ENCODE peak calls at places on chromosomes 5 and 9, in six cellular contexts. D is ovary; Q is suprapubic skin; B is hepatocyte; Y is CD8-positive, alpha-beta T cell; Z is colonic mucosa. C is an unnamed sample.

GRCh38 chr9:34185778-34186551 is 7.1 kb downstream of the UBAP1 start:
- DNase-seq in Z (no peak), D (peak), B (peak), Q (no peak), Y (no peak), C (no peak)

GRCh38 chr9:5869315-5870019 is 21.2 kb upstream of the MLANA start:
- DNase-seq in Y (no peak), B (no peak), D (no peak), Q (no peak), Z (no peak), C (no peak)

GRCh38 chr5:14016549-14016948 is 72.1 kb upstream of the DNAH5 start:
- DNase-seq in D (no peak), B (no peak), Z (no peak), Q (no peak), Y (no peak), C (no peak)

GRCh38 chr5:170791325-170791954 is 7.9 kb downstream of the GABRP start:
- DNase-seq in D (no peak), Z (peak), Y (no peak), B (peak), Q (no peak), C (no peak)

GRCh38 chr5:136810198-136810823 is 445.0 kb upstream of the TRPC7 start:
- DNase-seq in Q (no peak), Z (no peak), B (no peak), Y (no peak), D (no peak), C (no peak)

GRCh38 chr5:180090098-180090768 is 18.7 kb upstream of the RNF130 start:
- DNase-seq in B (peak), Y (peak), Z (peak), D (peak), Q (no peak), C (peak)

GRCh38 chr9:135978650-135979461 is 17.7 kb upstream of the UBAC1 start:
- DNase-seq in Z (no peak), B (no peak), Y (peak), D (no peak), Q (no peak), C (peak)

GRCh38 chr9:73180373-73180772 is 28.7 kb downstream of the ANXA1 start:
- DNase-seq in Y (no peak), Q (no peak), D (no peak), Z (no peak), B (peak), C (no peak)

GRCh38 chr5:119031905-119032304 is 39.0 kb upstream of the DMXL1 start:
- DNase-seq in Y (no peak), D (no peak), Z (no peak), B (no peak), Q (no peak), C (no peak)

GRCh38 chr9:36892279-36892678 is 141.8 kb downstream of the PAX5 start:
- DNase-seq in Y (no peak), Q (no peak), Z (no peak), D (no peak), B (no peak), C (no peak)

GRCh38 chr5:10424124-10424731 is 17.5 kb upstream of the ROPN1L start:
- DNase-seq in Y (no peak), Q (no peak), Z (no peak), B (peak), D (no peak), C (peak)

GRCh38 chr5:6495433-6496206 is 47.0 kb downstream of the UBE2QL1 start:
- DNase-seq in Y (no peak), B (no peak), Z (no peak), D (no peak), Q (no peak), C (no peak)

GRCh38 chr5:32713396-32714381 is 2.6 kb downstream of the NPR3 start:
- DNase-seq in Y (no peak), Z (no peak), D (no peak), B (peak), Q (no peak), C (no peak)

GRCh38 chr9:108761530-108762347 is 94.0 kb downstream of the ACTL7B start:
- DNase-seq in Z (peak), D (peak), Y (no peak), B (peak), Q (peak), C (no peak)

GRCh38 chr5:102547161-102547560 is 48.4 kb upstream of the SLCO6A1 start:
- DNase-seq in Z (no peak), Y (no peak), B (no peak), D (no peak), Q (no peak), C (no peak)

GRCh38 chr5:173472784-173473278 is 143.6 kb downstream of the BOD1 start:
- DNase-seq in Z (no peak), Q (no peak), D (no peak), Y (no peak), B (no peak), C (no peak)

GRCh38 chr5:56270568-56271392 is 37.6 kb upstream of the ANKRD55 start:
- DNase-seq in B (peak), D (peak), Y (peak), Z (peak), Q (peak), C (peak)

GRCh38 chr5:93243481-93243880 is 337.5 kb downstream of the NR2F1-AS1 start:
- DNase-seq in Q (no peak), Z (no peak), D (no peak), Y (no peak), B (no peak), C (no peak)

GRCh38 chr9:121781701-121782464 is 130.4 kb downstream of the DAB2IP start:
- DNase-seq in Y (no peak), B (peak), D (no peak), Q (no peak), Z (no peak), C (no peak)

GRCh38 chr9:135884328-135885035 is 22.9 kb downstream of the CAMSAP1 start:
- DNase-seq in Z (no peak), B (peak), D (no peak), Q (no peak), Y (no peak), C (no peak)

GRCh38 chr9:87195306-87195705 is 248.0 kb upstream of the GAS1 start:
- DNase-seq in Z (no peak), D (no peak), B (no peak), Q (no peak), Y (no peak), C (no peak)

GRCh38 chr5:172740483-172741205 is 30.4 kb downstream of the DUSP1 start:
- DNase-seq in Q (peak), Y (no peak), B (peak), Z (no peak), D (no peak), C (no peak)

GRCh38 chr5:172686111-172686510 is 45.0 kb downstream of the NEURL1B start:
- DNase-seq in Y (no peak), Q (no peak), Z (no peak), B (no peak), D (no peak), C (no peak)

GRCh38 chr5:119321569-119322311 is 34.1 kb upstream of the TNFAIP8 start:
- DNase-seq in Q (no peak), Y (no peak), B (no peak), D (no peak), Z (no peak), C (no peak)

GRCh38 chr5:85990998-85991397 is 626.7 kb upstream of the COX7C start:
- DNase-seq in Z (no peak), B (no peak), D (no peak), Y (no peak), Q (no peak), C (no peak)

GRCh38 chr9:98784855-98785254 is 11.5 kb downstream of the ANKS6 start:
- DNase-seq in D (no peak), Q (no peak), Y (no peak), B (no peak), Z (no peak), C (no peak)

GRCh38 chr5:141515141-141515540 is 26.3 kb downstream of the PCDHGC5 start:
- DNase-seq in Q (no peak), D (no peak), B (no peak), Y (no peak), Z (no peak), C (no peak)

GRCh38 chr5:3341446-3342240 is 254.0 kb upstream of the IRX1 start:
- DNase-seq in D (no peak), Y (no peak), Q (no peak), B (no peak), Z (no peak), C (no peak)

GRCh38 chr5:96651047-96651446 is 11.1 kb upstream of the CAST start:
- DNase-seq in Q (no peak), D (no peak), B (no peak), Z (no peak), Y (no peak), C (no peak)

GRCh38 chr5:172897691-172898512 is 61.3 kb upstream of the RPL26L1 start:
- DNase-seq in Y (no peak), Z (no peak), B (peak), D (peak), Q (no peak), C (no peak)

GRCh38 chr5:2602451-2603045 is 148.9 kb downstream of the IRX2 start:
- DNase-seq in Z (no peak), B (no peak), D (no peak), Q (no peak), Y (no peak), C (no peak)

GRCh38 chr5:31990296-31990695 is 183.8 kb downstream of the GOLPH3 start:
- DNase-seq in Z (no peak), B (no peak), Y (no peak), D (no peak), Q (no peak), C (no peak)

GRCh38 chr9:120104771-120105170 is 475.2 kb downstream of the CDK5RAP2 start:
- DNase-seq in Z (no peak), D (no peak), Y (no peak), Q (no peak), B (no peak), C (no peak)

GRCh38 chr5:26955161-26955560 is 83.2 kb downstream of the CDH9 start:
- DNase-seq in Q (no peak), Z (no peak), D (no peak), Y (no peak), B (no peak), C (no peak)

GRCh38 chr9:95138474-95138873 is 179.0 kb downstream of the FANCC start:
- DNase-seq in B (no peak), D (no peak), Y (no peak), Z (no peak), Q (no peak), C (no peak)

GRCh38 chr9:116390306-116391228 is 237.0 kb downstream of the PAPPA start:
- DNase-seq in Q (no peak), D (no peak), B (peak), Z (no peak), Y (no peak), C (no peak)

GRCh38 chr9:130446111-130446861 is 1.5 kb downstream of the ASS1 start:
- DNase-seq in Y (no peak), Z (peak), D (peak), Q (peak), B (peak), C (no peak)

GRCh38 chr5:121887727-121888126 is 36.0 kb downstream of the FTMT start:
- DNase-seq in Q (no peak), Y (no peak), D (no peak), Z (no peak), B (no peak), C (no peak)
- H3K27ac ChIP-seq in Q (no peak), Y (no peak), D (no peak), Z (no peak), B (no peak), C (no peak)

DNA sequence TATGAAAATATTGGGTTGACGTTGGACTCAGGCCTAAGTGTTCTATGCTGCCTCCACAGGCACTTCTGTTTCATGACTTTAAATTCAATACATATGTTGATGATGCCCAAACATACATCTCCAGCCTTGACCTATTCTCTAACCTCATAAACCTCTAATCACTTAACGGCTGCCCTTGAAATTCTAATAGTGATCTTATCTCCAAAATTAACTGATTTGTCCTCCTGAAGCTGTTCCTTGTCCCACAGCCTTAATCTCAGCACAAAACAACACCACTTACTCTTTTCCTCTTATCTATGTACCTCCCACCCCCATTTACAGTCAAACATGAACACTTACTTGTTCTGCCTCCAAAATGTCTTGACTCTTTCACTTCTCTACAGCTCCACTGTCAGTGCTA is 43.3 kb downstream of the FGF10 start:
- DNase-seq in Y (no peak), Z (no peak), D (no peak), B (no peak), Q (no peak), C (no peak)
- H3K27ac ChIP-seq in Y (no peak), Z (no peak), D (no peak), B (no peak), Q (no peak), C (no peak)

GRCh38 chr5:132768485-132768868 is 8.6 kb downstream of the SEPTIN8 start:
- DNase-seq in Z (no peak), B (no peak), Y (no peak), Q (no peak), D (no peak), C (no peak)
- H3K27ac ChIP-seq in Z (no peak), B (no peak), Y (no peak), Q (no peak), D (no peak), C (no peak)

DNA sequence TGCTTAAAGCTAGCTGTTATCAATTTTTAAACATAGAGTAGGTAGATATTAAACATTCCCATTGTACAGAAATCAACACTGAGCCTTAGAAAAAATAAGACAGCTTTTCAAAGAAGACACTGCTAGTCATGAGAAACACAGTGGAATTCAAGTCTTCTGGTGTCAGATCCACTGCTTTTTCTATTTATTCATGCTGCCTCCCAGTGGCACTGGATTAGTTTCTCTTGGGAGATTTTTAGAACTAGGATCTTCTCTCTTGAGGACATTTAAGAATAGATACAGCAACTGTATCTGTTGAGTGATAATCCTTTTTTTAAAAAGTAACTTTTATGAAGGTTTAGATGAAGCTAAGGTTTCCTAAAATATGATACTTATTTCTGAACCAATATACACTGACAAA is 1635.4 kb upstream of the C9orf72 start:
- DNase-seq in Q (no peak), Z (no peak), Y (no peak), B (peak), D (no peak), C (no peak)
- H3K27ac ChIP-seq in Q (no peak), Z (no peak), Y (no peak), B (no peak), D (no peak), C (no peak)

DNA sequence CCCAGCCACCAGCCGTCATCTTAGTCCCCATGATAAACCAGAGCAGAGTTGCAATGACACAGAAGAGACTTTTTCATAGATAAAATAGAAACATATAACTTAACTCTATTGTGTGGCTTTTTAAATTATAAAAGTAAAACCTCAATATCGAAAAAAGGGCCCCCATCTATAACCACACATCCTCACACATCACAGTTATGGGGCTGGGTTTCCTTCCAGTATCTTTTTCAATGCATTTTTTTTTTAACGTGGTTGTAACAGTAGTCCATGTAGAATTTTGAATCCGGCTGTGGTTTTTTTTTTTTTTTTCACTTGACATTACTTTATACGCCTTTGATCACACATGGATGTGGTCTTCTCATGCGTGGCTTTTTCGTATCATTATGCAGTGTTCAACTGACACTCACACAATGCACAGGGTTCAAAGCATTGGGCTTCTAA is 77.4 kb downstream of the CFAP77 start:
- DNase-seq in D (no peak), Z (no peak), B (no peak), Y (no peak), Q (no peak), C (peak)
- H3K27ac ChIP-seq in D (no peak), Z (no peak), B (no peak), Y (no peak), Q (no peak), C (no peak)

GRCh38 chr9:124780757-124781151 is 3.8 kb downstream of the OLFML2A start:
- DNase-seq in Z (no peak), Q (no peak), D (no peak), Y (no peak), B (no peak), C (no peak)

GRCh38 chr9:124780060-124780756 is 3.3 kb downstream of the OLFML2A start:
- DNase-seq in D (peak), Q (peak), B (no peak), Y (no peak), Z (peak), C (no peak)

GRCh38 chr9:124778575-124779367 is 1.8 kb downstream of the OLFML2A start:
- DNase-seq in Z (no peak), B (no peak), D (no peak), Q (no peak), Y (no peak), C (no peak)

GRCh38 chr9:124776952-124777645 is at the start of gene OLFML2A:
- DNase-seq in Y (no peak), Z (no peak), B (peak), Q (no peak), D (no peak), C (peak)

DNA sequence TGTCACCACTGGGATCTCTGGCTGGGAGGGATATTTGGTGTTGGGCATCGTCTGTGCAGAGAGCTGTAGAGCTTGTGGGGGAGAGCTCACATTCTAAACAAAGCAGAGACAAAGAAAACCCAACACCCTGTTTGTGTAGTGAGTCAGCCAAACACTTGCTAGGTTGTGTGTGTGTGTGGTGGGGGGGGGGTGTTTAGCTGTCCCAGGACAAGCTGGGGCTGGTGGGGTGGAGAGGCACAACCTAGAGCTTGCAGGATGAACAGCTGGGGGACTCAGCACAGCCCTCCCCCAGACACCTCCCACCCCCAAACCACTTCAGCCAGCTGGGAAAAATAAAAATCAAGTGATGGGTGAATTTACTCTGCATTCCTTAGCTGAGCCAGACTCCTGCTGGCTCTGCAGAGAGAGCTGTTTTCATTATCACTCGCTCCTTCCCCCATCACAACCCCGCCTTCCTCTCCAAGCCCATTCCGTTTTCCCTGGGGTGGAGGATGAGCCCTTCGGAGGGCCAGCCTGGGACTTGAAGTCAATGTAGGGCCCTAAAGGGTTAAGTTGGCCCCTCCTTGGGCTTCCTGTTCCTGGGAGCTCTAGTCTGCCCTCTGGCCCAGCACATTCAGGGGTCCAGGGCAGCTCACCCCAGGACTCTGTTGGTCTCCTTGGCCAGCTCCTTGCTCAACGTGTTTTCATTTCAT is 2.6 kb downstream of the OLFML2A start:
- DNase-seq in Z (no peak), Q (no peak), D (peak), B (peak), Y (no peak), C (no peak)
- H3K27ac ChIP-seq in Z (no peak), Q (peak), D (peak), B (peak), Y (no peak), C (no peak)

GRCh38 chr9:18067553-18068120 is 406.3 kb upstream of the ADAMTSL1 start:
- DNase-seq in B (no peak), D (no peak), Y (no peak), Z (no peak), Q (no peak), C (no peak)

GRCh38 chr9:18072967-18073366 is 401.0 kb upstream of the ADAMTSL1 start:
- DNase-seq in Q (no peak), B (no peak), Y (no peak), D (no peak), Z (no peak), C (no peak)

GRCh38 chr9:18075253-18075977 is 398.5 kb upstream of the ADAMTSL1 start:
- DNase-seq in B (no peak), D (peak), Q (no peak), Z (peak), Y (no peak), C (no peak)

GRCh38 chr9:18071651-18072060 is 402.3 kb upstream of the ADAMTSL1 start:
- DNase-seq in Q (no peak), Y (no peak), B (no peak), D (no peak), Z (no peak), C (no peak)
- H3K27ac ChIP-seq in Q (no peak), Y (no peak), B (no peak), D (no peak), Z (no peak), C (no peak)

DNA sequence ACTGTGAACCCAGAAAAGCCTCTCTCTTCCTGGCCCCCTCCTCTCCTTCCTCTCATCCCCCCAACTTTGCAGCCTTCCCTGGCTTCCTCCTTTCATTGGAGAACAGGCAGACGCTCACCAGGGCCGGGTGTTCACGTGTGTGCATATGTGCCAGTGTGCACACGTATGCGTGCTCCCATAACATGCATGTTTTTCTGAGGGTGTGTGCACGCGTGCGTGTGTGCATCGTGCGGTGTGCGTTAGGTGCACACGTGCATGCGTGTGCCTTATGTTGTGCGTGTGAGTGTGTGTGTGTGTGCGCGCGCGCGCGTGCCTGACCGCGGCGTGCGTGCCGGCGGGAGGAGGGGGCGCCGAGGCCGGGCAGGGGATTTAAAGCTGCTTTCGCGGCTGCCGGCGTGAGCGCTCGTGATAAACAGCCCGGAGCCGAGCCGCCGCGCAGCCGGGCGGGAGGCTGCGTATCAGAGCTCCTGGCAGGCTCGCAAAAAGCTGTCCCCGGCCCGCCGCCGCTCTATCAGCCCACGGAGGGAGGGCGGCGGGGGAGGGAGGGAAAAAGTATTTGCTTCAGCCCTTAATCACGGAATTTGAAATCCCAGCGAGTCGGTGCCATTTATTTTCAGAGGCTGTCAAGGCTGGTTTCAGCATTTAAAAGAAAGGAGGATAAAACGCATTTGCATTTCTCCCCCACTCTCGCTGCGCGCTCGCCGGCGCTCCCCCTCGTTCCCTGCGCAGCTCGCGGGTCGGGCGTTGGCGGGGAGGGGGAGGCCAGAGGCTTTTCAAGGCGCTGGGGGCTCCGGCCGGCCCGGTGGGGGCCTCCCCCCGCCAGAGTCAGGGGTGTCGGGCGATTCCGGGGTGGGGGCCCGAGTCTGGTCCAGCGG is 183.9 kb downstream of the C9orf50 start:
- DNase-seq in Y (peak), Z (peak), B (peak), D (peak), Q (no peak), C (peak)
- H3K27ac ChIP-seq in Y (no peak), Z (no peak), B (peak), D (peak), Q (peak), C (no peak)